ENCODE peak calls at places on chromosomes 5 and 9, in ten cellular contexts. S is activated T-cell treated with anti-CD3 and anti-CD28 coated beads for 24 hours, L is occipital lobe, W is dorsolateral prefrontal cortex, U is GF-D8, G is erythroblast, A is tibial artery, D is NCI-H2029, F is kidney epithelial cell, X is GM19239. Y is an unnamed sample.

GRCh38 chr9:112037281-112038016 is 137.6 kb downstream of the SUSD1 start:
- DNase-seq in L (no peak), D (no peak), F (no peak), U (peak; percentile 49), X (peak; percentile 37), G (no peak), S (peak; percentile 47), W (no peak), A (no peak), Y (peak; percentile 29)

GRCh38 chr9:123033864-123034598 is 564 bp downstream of the GPR21 start:
- DNase-seq in U (no peak), S (no peak), G (peak; percentile 49), L (peak; percentile 45), A (no peak), F (no peak), W (peak; percentile 33), X (no peak), D (no peak), Y (no peak)

GRCh38 chr5:154466671-154467070 is 11.4 kb downstream of the HAND1 start:
- DNase-seq in L (no peak), G (no peak), A (no peak), W (no peak), S (no peak), U (no peak), X (no peak), D (no peak), F (no peak), Y (no peak)

GRCh38 chr5:133718457-133718856 is 106.1 kb upstream of the FSTL4 start:
- DNase-seq in U (no peak), D (no peak), L (no peak), F (no peak), A (no peak), W (no peak), G (no peak), S (no peak), X (no peak), Y (no peak)

GRCh38 chr9:123339666-123340414 is 16.2 kb upstream of the CRB2 start:
- DNase-seq in D (no peak), X (no peak), A (no peak), F (no peak), L (peak; percentile 67), W (no peak), S (peak; percentile 55), G (peak; percentile 24), U (no peak), Y (no peak)

GRCh38 chr5:53478411-53479044 is 1.9 kb upstream of the FST start:
- DNase-seq in G (peak; percentile 46), X (peak; percentile 13), S (no peak), L (no peak), F (no peak), W (no peak), D (peak; percentile 67), A (no peak), U (no peak), Y (no peak)

GRCh38 chr9:109639666-109640231 is 140.2 kb upstream of the PALM2AKAP2 start:
- DNase-seq in U (no peak), X (no peak), D (no peak), S (no peak), G (no peak), L (no peak), A (no peak), F (no peak), W (no peak), Y (no peak)

GRCh38 chr5:126414874-126415502 is 8.2 kb upstream of the GRAMD2B start:
- DNase-seq in D (no peak), U (no peak), F (peak; percentile 19), S (no peak), X (no peak), G (no peak), A (peak; percentile 59), W (no peak), L (no peak), Y (no peak)

GRCh38 chr5:175742290-175742994 is 84.6 kb downstream of the HRH2 start:
- DNase-seq in G (no peak), W (no peak), A (no peak), D (no peak), U (no peak), F (no peak), X (no peak), L (no peak), S (no peak), Y (peak; percentile 21)

GRCh38 chr5:172771439-172772111 is 580 bp upstream of the DUSP1 start:
- DNase-seq in X (no peak), L (peak; percentile 46), A (no peak), W (peak; percentile 26), D (no peak), F (no peak), S (no peak), U (no peak), G (peak; percentile 77), Y (no peak)

GRCh38 chr9:15513335-15513734 is 2.6 kb upstream of the PSIP1 start:
- DNase-seq in U (no peak), A (no peak), X (no peak), F (no peak), W (no peak), G (peak; percentile 59), S (no peak), D (no peak), L (no peak), Y (no peak)

GRCh38 chr5:73278693-73279092 is 105.7 kb downstream of the TMEM174 start:
- DNase-seq in W (no peak), S (no peak), F (no peak), D (peak; percentile 86), A (no peak), L (no peak), G (no peak), X (no peak), U (no peak), Y (no peak)

GRCh38 chr9:96626912-96627311 is 7.3 kb upstream of the CDC14B start:
- DNase-seq in D (no peak), G (no peak), U (no peak), W (no peak), A (no peak), S (no peak), F (no peak), X (no peak), L (no peak), Y (no peak)

GRCh38 chr5:14871573-14872069 is at the start of gene ANKH:
- DNase-seq in L (peak; percentile 63), U (peak; percentile 35), S (peak; percentile 78), X (peak; percentile 86), D (peak; percentile 60), W (peak; percentile 71), G (peak; percentile 76), F (no peak), A (peak; percentile 69), Y (peak; percentile 80)

GRCh38 chr9:78004478-78005229 is 27.0 kb downstream of the GNAQ start:
- DNase-seq in D (no peak), S (no peak), A (no peak), X (no peak), U (no peak), L (no peak), G (peak; percentile 69), W (no peak), F (no peak), Y (no peak)

GRCh38 chr9:120885459-120885858 is 8.5 kb upstream of the PHF19 start:
- DNase-seq in G (no peak), A (no peak), U (no peak), L (no peak), S (no peak), F (no peak), D (no peak), X (no peak), W (no peak), Y (no peak)

Y was measured in CD8-positive, alpha-beta T cell.